ENCODE peak calls at places on chromosomes 7 and 10, in seven cellular contexts. Q is WTC11, T is HCT116, H is K562, L is H1, R is GM12878, Z is HepG2. Y is an unnamed sample.

GRCh38 chr7:127844165-127844564 is 187.1 kb downstream of the LRRC4 start:
- DNase-seq in Q (no peak), T (no peak), H (no peak), L (no peak), R (no peak), Z (no peak), Y (no peak)

GRCh38 chr7:155884225-155885161 is 72.2 kb upstream of the SHH start:
- DNase-seq in Q (no peak), T (no peak), H (no peak), L (no peak), R (no peak), Z (no peak), Y (no peak)

GRCh38 chr7:132261296-132261695 is 315.0 kb downstream of the PLXNA4 start:
- DNase-seq in Q (no peak), T (no peak), H (no peak), L (no peak), R (no peak), Z (no peak), Y (no peak)

GRCh38 chr7:96277921-96278320 is 44.0 kb downstream of the SLC25A13 start:
- DNase-seq in Q (no peak), T (no peak), H (no peak), L (no peak), R (no peak), Z (no peak), Y (no peak)

GRCh38 chr10:69180525-69181204 is 631 bp downstream of the SUPV3L1 start:
- DNase-seq in Q (no peak), T (no peak), H (peak), L (no peak), R (no peak), Z (no peak), Y (no peak)

GRCh38 chr10:33193057-33193866 is 141.2 kb downstream of the NRP1 start:
- DNase-seq in Q (peak), T (peak), H (peak), L (peak), R (no peak), Z (peak), Y (peak)

GRCh38 chr10:125096371-125096770 is 64.0 kb downstream of the CTBP2 start:
- DNase-seq in Q (no peak), T (no peak), H (no peak), L (no peak), R (no peak), Z (no peak), Y (no peak)

GRCh38 chr7:133690740-133691139 is 436.4 kb upstream of the LRGUK start:
- DNase-seq in Q (no peak), T (no peak), H (no peak), L (no peak), R (no peak), Z (no peak), Y (no peak)

GRCh38 chr7:112201839-112202238 is 4.4 kb downstream of the DOCK4 start:
- DNase-seq in Q (no peak), T (no peak), H (no peak), L (no peak), R (no peak), Z (no peak), Y (no peak)

GRCh38 chr7:157703131-157703530 is 366.3 kb downstream of the DNAJB6 start:
- DNase-seq in Q (no peak), T (no peak), H (no peak), L (no peak), R (no peak), Z (no peak), Y (no peak)

GRCh38 chr7:33986456-33986855 is 81.1 kb downstream of the BMPER start:
- DNase-seq in Q (no peak), T (no peak), H (no peak), L (no peak), R (no peak), Z (no peak), Y (no peak)
- TF ChIP-seq SP1 in Q (no peak), T (no peak), H (no peak), L (no peak), R (no peak), Z (no peak), Y (no peak)

GRCh38 chr10:121864168-121864567 is 63.7 kb downstream of the ATE1 start:
- DNase-seq in Q (no peak), T (no peak), H (no peak), L (no peak), R (no peak), Z (no peak), Y (no peak)
- TF ChIP-seq SP1 in Q (no peak), T (no peak), H (no peak), L (no peak), R (no peak), Z (no peak), Y (no peak)

GRCh38 chr7:27943261-27943660 is 203.3 kb downstream of the TAX1BP1 start:
- DNase-seq in Q (no peak), T (no peak), H (no peak), L (no peak), R (no peak), Z (no peak), Y (no peak)
- TF ChIP-seq SP1 in Q (no peak), T (no peak), H (no peak), L (no peak), R (no peak), Z (no peak), Y (no peak)

DNA sequence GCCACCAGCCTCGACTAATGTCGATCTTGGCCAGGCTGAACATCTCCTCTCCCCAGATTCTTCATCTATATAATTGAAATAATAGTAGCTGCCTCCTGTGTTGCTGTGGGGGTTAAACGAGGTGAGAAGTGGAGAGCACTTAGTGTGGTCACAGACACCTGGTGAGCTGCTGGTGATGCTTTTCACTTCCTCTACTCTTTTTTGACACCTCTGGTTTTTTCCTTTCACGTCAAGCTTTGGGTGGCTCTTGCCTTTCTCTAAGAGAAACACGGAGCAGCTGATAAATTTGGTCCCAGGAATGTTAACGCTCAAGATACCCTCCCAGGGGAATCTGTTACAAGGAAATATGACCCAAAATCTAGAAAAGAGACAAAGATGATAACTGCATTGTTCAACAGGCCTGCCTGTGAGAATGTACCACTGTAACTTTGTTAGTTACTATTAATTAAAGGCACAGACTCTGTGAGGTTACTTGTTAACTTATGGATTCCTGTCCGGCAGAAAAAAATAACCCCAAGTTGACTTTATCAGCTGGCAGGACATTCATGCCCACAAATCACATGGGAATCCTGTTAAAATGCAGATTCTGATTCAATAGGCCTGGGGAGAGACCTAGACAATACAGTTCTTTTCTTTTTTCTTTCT is 9.5 kb upstream of the NPFFR1 start:
- DNase-seq in Q (no peak), T (no peak), H (no peak), L (no peak), R (peak), Z (no peak), Y (no peak)
- TF ChIP-seq SP1 in Q (no peak), T (no peak), H (no peak), L (no peak), R (no peak), Z (no peak), Y (no peak)

DNA sequence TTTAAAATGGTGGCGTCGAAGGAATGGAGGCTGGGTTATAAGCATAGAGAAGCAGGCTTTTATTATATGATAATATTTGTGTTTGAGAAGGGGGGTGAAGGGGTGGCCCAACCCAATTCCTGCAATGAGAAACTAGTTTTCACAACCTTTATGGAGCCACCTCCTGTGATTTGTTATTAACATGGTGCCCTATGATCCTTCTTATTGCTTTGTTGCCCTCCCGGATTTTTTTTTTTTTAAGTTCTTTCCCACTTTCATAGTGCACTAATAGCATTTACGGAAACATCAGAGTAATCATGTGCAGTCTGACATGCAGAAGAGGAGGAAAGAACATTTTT is 324 bp upstream of the TSPAN12 start:
- DNase-seq in Q (no peak), T (no peak), H (no peak), L (no peak), R (no peak), Z (no peak), Y (no peak)
- TF ChIP-seq SP1 in Q (no peak), T (no peak), H (no peak), L (no peak), R (no peak), Z (no peak), Y (no peak)

GRCh38 chr7:22255834-22256233 is 101.1 kb downstream of the RAPGEF5 start:
- DNase-seq in Q (no peak), T (no peak), H (no peak), L (no peak), R (no peak), Z (no peak), Y (no peak)
- TF ChIP-seq SP1 in Q (no peak), T (no peak), H (no peak), L (no peak), R (no peak), Z (no peak), Y (no peak)

GRCh38 chr7:120274899-120275298 is 1.9 kb downstream of the KCND2 start:
- DNase-seq in Q (no peak), T (no peak), H (no peak), L (no peak), R (no peak), Z (no peak), Y (no peak)

GRCh38 chr7:120280743-120281142 is 7.8 kb downstream of the KCND2 start:
- DNase-seq in Q (no peak), T (no peak), H (no peak), L (no peak), R (no peak), Z (no peak), Y (no peak)

GRCh38 chr7:120276720-120277119 is 3.7 kb downstream of the KCND2 start:
- DNase-seq in Q (no peak), T (no peak), H (no peak), L (no peak), R (no peak), Z (no peak), Y (no peak)

GRCh38 chr7:120274482-120274881 is 1.5 kb downstream of the KCND2 start:
- DNase-seq in Q (no peak), T (no peak), H (no peak), L (no peak), R (no peak), Z (no peak), Y (no peak)

GRCh38 chr7:120278773-120279172 is 5.8 kb downstream of the KCND2 start:
- DNase-seq in Q (no peak), T (no peak), H (no peak), L (no peak), R (no peak), Z (no peak), Y (no peak)
- TF ChIP-seq SP1 in Q (no peak), T (no peak), H (no peak), L (no peak), R (no peak), Z (no peak), Y (no peak)

DNA sequence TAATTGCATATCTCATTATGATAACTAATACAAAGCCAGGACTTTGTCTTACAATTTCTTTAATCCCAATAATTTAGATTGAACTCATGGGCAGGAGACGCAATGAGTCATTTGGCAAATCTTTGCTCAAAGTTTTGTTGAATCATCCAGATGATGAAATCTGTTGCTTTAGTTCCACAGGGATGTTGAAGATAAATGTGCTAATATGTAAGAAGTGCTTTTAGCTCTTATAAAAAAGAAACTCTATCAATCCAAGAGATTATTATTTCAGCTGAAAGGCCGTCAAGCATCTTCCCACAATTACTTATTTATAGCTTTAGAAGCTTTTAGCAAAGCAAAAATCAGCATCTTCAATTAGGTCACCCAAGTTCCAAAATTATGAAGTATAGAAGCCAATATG is 36.8 kb upstream of the ANK3 start:
- DNase-seq in Q (no peak), T (no peak), H (no peak), L (no peak), R (no peak), Z (peak), Y (no peak)
- TF ChIP-seq SP1 in Q (no peak), T (peak), H (no peak), L (no peak), R (no peak), Z (no peak), Y (no peak)

GRCh38 chr10:92291610-92291859 is 568 bp downstream of the MARCHF5 start:
- DNase-seq in Q (no peak), T (no peak), H (no peak), L (no peak), R (no peak), Z (no peak), Y (no peak)

GRCh38 chr10:92290076-92290836 is 622 bp downstream of the CPEB3 start:
- DNase-seq in Q (no peak), T (peak), H (peak), L (no peak), R (no peak), Z (peak), Y (peak)

GRCh38 chr10:92290837-92291609 is at the start of the genes CPEB3 and MARCHF5:
- DNase-seq in Q (peak), T (peak), H (peak), L (peak), R (peak), Z (peak), Y (peak)

DNA sequence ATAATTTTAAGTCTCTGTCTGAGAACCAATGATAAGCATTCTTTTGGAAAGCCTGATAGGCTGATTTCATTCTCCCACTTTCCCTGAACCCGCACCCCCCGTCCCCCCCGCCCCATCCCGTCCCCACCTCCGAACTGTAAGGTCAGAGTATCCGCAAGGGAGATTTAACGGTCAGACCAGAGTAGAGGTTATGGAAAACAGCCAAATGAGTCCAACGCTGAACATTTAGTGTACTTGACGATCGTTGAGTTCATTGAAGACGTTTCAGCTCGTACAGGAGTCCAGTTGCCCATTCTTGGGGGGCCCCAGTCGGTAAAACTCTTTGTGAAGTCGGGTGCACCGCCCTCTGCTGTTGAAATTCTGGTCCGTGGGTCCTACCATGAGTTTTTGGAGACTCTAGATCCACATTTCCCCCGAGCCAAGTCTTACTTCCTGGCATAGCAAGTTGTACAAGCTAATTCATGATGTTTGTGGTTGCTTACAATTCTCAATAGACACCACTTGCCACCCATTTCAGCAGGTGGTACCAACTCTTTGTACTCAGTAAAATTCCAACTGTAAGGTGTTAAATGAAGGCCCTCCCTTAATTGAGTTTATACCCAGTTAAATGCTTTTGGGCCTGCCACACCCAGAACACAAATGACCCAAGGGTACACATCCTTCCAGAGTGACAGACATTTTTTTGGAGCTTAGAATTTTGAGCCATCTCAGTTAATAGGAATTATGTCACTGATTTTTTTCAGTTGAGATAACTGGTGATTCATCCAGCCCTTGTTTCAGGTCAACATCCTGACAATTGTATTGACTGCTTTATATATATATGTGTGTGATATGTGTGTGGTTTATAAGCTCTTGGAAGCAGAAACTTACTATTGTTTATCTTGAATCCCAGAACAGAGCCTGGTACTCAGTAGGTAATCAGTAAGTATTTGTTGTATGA is 1.2 kb downstream of the MARCHF5 start:
- DNase-seq in Q (peak), T (peak), H (peak), L (no peak), R (peak), Z (peak), Y (peak)
- TF ChIP-seq SP1 in Q (no peak), T (no peak), H (no peak), L (no peak), R (no peak), Z (no peak), Y (no peak)

GRCh38 chr10:89236221-89236620 is 15.4 kb downstream of the LIPA start:
- DNase-seq in Q (no peak), T (no peak), H (no peak), L (no peak), R (no peak), Z (no peak), Y (no peak)
- TF ChIP-seq SP1 in Q (no peak), T (no peak), H (no peak), L (no peak), R (no peak), Z (no peak), Y (no peak)

Y was measured in HEK293T.